ENCODE peak calls at places on chromosomes 7 and 10, in five cellular contexts. T is gastrocnemius medialis, C is endothelial cell of umbilical vein, B is tibial nerve, G is ovary. J is an unnamed sample. For H3K27me3 and H3K4me1, the result is how much of the 10 kb centered on the place peaks cover.

GRCh38 chr7:22582860-22583640 is 83.1 kb upstream of the STEAP1B start:
- DNase-seq in T (no peak), C (peak), B (no peak), G (no peak), J (no peak)

GRCh38 chr10:31291123-31291522 is 27.9 kb upstream of the ZEB1 start:
- DNase-seq in T (no peak), C (no peak), B (no peak), G (no peak), J (no peak)

GRCh38 chr7:141416691-141417268 is 134.4 kb upstream of the AGK start:
- DNase-seq in T (no peak), C (no peak), B (no peak), G (no peak), J (no peak)

GRCh38 chr10:103276941-103277712 is at the start of gene INA:
- DNase-seq in T (no peak), C (peak), B (no peak), G (no peak), J (no peak)

GRCh38 chr7:13933106-13933505 is 56.4 kb downstream of the ETV1 start:
- DNase-seq in T (no peak), C (no peak), B (no peak), G (no peak), J (no peak)

GRCh38 chr10:95500097-95500496 is 61.1 kb downstream of the SORBS1 start:
- DNase-seq in T (no peak), C (no peak), B (no peak), G (no peak), J (no peak)

GRCh38 chr7:48084727-48085432 is 4.2 kb upstream of the UPP1 start:
- DNase-seq in T (peak), C (peak), B (peak), G (peak), J (peak)

GRCh38 chr7:134623193-134623592 is 23.5 kb upstream of the BPGM start:
- DNase-seq in T (no peak), C (no peak), B (no peak), G (no peak), J (no peak)

GRCh38 chr7:36563706-36564325 is 160.5 kb downstream of the AOAH start:
- DNase-seq in T (no peak), C (no peak), B (no peak), G (peak), J (no peak)

GRCh38 chr10:7563770-7564169 is 103.0 kb downstream of the ITIH5 start:
- DNase-seq in T (no peak), C (no peak), B (no peak), G (no peak), J (no peak)

GRCh38 chr10:21526184-21526951 is 886 bp upstream of the SKIDA1 start:
- DNase-seq in T (peak), C (peak), B (peak), G (peak), J (peak)

GRCh38 chr10:86666538-86666937 is 1.8 kb upstream of the LDB3 start:
- DNase-seq in T (peak), C (no peak), B (no peak), G (no peak), J (no peak)

GRCh38 chr10:121598261-121599249 is at the start of gene FGFR2:
- DNase-seq in T (peak), C (peak), B (peak), G (peak), J (peak)

GRCh38 chr7:22589641-22590141 is 89.7 kb upstream of the STEAP1B start:
- DNase-seq in T (peak), C (peak), B (peak), G (peak), J (no peak)

GRCh38 chr7:133888061-133888930 is 238.8 kb upstream of the LRGUK start:
- DNase-seq in T (no peak), C (no peak), B (no peak), G (no peak), J (no peak)

GRCh38 chr10:63166742-63167258 is 33.7 kb downstream of the NRBF2 start:
- DNase-seq in T (no peak), C (peak), B (no peak), G (peak), J (no peak)

GRCh38 chr7:149885191-149886017 is 11.6 kb downstream of the ATP6V0E2 start:
- DNase-seq in T (no peak), C (no peak), B (no peak), G (peak), J (no peak)

GRCh38 chr7:127979113-127979727 is 52.0 kb downstream of the LRRC4 start:
- DNase-seq in T (no peak), C (no peak), B (no peak), G (no peak), J (no peak)

GRCh38 chr7:102431617-102432298 is 1.6 kb upstream of the ORAI2 start:
- DNase-seq in T (no peak), C (no peak), B (no peak), G (no peak), J (no peak)

GRCh38 chr10:14671383-14671782 is 103.3 kb downstream of the FAM107B start:
- DNase-seq in T (no peak), C (no peak), B (no peak), G (no peak), J (no peak)

GRCh38 chr7:150450491-150450992 is at the start of gene GIMAP8:
- DNase-seq in T (peak), C (peak), B (peak), G (no peak), J (no peak)

GRCh38 chr10:24363070-24363469 is 154.1 kb downstream of the KIAA1217 start:
- DNase-seq in T (no peak), C (no peak), B (no peak), G (no peak), J (no peak)

GRCh38 chr7:82204694-82205093 is 238.9 kb downstream of the CACNA2D1 start:
- DNase-seq in T (peak), C (no peak), B (peak), G (no peak), J (no peak)

GRCh38 chr7:136166521-136166920 is 189.4 kb upstream of the MTPN start:
- DNase-seq in T (no peak), C (no peak), B (no peak), G (no peak), J (no peak)

GRCh38 chr10:18737236-18737635 is 78.0 kb downstream of the ARL5B start:
- DNase-seq in T (no peak), C (no peak), B (no peak), G (no peak), J (no peak)

GRCh38 chr7:65444899-65445823 is 71.5 kb downstream of the ZNF92 start:
- DNase-seq in T (no peak), C (no peak), B (no peak), G (no peak), J (no peak)

GRCh38 chr10:130807721-130808120 is 503.8 kb downstream of the TCERG1L start:
- DNase-seq in T (no peak), C (no peak), B (no peak), G (no peak), J (peak)

GRCh38 chr10:95569368-95569767 is 8.2 kb upstream of the SORBS1 start:
- DNase-seq in T (no peak), C (no peak), B (no peak), G (no peak), J (no peak)

GRCh38 chr7:24834150-24834798 is 77.0 kb upstream of the GSDME start:
- DNase-seq in T (peak), C (no peak), B (no peak), G (no peak), J (no peak)

GRCh38 chr7:154598864-154599263 is 404.1 kb downstream of the PAXIP1 start:
- DNase-seq in T (no peak), C (no peak), B (no peak), G (no peak), J (no peak)
- TF ChIP-seq POLR2A in T (no peak), C (no peak), B (no peak), G (no peak), J (no peak)

GRCh38 chr10:117132751-117133231 is 5.3 kb downstream of the VAX1 start:
- DNase-seq in T (no peak), C (no peak), B (no peak), G (no peak), J (no peak)

GRCh38 chr10:117133273-117134083 is 4.6 kb downstream of the VAX1 start:
- DNase-seq in T (no peak), C (no peak), B (no peak), G (no peak), J (no peak)

GRCh38 chr10:117130862-117131389 is 7.1 kb downstream of the VAX1 start:
- DNase-seq in T (no peak), C (no peak), B (no peak), G (no peak), J (no peak)

GRCh38 chr10:117130346-117130745 is 7.7 kb downstream of the VAX1 start:
- DNase-seq in T (no peak), C (no peak), B (no peak), G (no peak), J (no peak)

GRCh38 chr10:117131390-117132327 is 6.4 kb downstream of the VAX1 start:
- DNase-seq in T (no peak), C (no peak), B (no peak), G (no peak), J (no peak)
- H3K27me3 ChIP-seq in T (half or more), C (half or more), B (half or more), G (under half), J (half or more)

GRCh38 chr7:137687556-137688280 is 159.1 kb downstream of the DGKI start:
- DNase-seq in T (no peak), C (peak), B (no peak), G (no peak), J (no peak)
- H3K4me1 ChIP-seq in T (under half), C (under half), B (under half), G (under half), J (under half)

GRCh38 chr10:102064868-102065560 is at the start of gene HPS6:
- DNase-seq in T (peak), C (peak), B (peak), G (peak), J (peak)
- TF ChIP-seq POLR2A in T (peak), C (peak), B (peak), G (peak), J (no peak)

GRCh38 chr7:27175626-27176342 is 1.7 kb upstream of the HOXA10 start:
- DNase-seq in T (peak), C (peak), B (no peak), G (no peak), J (peak)
- H3K27me3 ChIP-seq in T (under half), C (under half), B (half or more), G (under half), J (under half)

GRCh38 chr10:79270471-79271246 is 76.6 kb upstream of the PPIF start:
- DNase-seq in T (peak), C (no peak), B (peak), G (no peak), J (no peak)

GRCh38 chr10:79273603-79274002 is 73.7 kb upstream of the PPIF start:
- DNase-seq in T (peak), C (no peak), B (no peak), G (peak), J (no peak)

GRCh38 chr10:79274279-79275104 is 72.8 kb upstream of the PPIF start:
- DNase-seq in T (peak), C (no peak), B (peak), G (peak), J (peak)

GRCh38 chr10:79269969-79270368 is 77.3 kb upstream of the PPIF start:
- DNase-seq in T (no peak), C (no peak), B (no peak), G (no peak), J (no peak)

GRCh38 chr10:79272353-79272752 is 74.9 kb upstream of the PPIF start:
- DNase-seq in T (no peak), C (no peak), B (no peak), G (no peak), J (no peak)
- H3K4me1 ChIP-seq in T (half or more), C (under half), B (half or more), G (under half), J (half or more)

DNA sequence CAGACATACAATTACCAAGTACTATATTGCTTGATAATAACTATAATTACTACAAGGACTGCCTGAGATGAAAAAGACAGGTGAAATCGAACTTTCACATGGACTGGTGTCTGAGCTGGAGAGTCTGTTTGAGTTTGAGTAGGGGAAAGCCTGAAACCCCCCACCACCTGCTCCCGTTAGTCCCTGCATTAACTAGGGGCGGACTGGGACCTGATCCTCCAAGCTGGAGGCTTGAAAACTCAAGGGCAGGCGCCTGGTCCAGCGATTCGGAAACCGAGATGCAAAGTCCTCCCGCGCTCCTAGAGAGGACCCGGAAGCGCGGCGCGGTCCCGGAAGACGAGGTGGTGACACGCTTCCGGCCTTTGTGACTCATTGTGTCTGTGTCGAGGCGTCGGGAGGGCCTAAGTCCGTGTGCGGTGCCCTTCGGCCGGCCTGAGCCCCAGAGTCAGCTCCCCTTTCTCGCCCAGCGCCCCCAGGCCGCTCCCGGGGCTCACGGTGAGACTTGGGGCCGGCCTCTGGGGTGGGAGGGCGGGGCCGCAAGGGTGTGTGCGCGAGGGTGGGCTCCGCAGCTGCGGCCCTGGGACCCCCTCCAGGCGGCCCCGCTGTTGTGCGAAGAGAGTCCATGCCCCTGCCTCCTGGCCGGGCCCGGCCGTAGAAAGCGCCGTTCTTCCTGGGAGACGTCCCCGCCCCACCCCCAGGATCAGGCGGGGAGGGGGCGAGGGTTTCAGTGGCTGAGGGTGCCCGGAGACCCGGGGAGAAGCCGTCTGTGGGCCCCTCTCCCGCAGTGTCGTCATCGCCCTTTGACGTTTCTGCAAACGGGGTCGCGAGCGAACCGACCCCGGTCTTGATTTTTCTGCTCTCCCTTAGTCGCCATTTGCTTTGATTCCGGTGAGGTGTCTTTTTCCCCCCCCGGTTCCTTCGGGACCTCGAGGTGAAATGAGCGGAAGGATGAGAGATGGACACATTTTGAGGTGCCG is at the start of gene ZKSCAN1:
- DNase-seq in T (peak), C (peak), B (peak), G (peak), J (peak)
- TF ChIP-seq POLR2A in T (peak), C (peak), B (peak), G (peak), J (no peak)